ENCODE peak calls at places on chromosomes 13 and 19, in six cellular contexts. One of them, this sample, is unnamed.

GRCh38 chr13:60226507-60226906 is 62.8 kb upstream of the DIAPH3 start:
- DNase-seq in progenitor cell of endocrine pancreas: no peak
- DNase-seq in psoas muscle: no peak
- DNase-seq in BJ: no peak
- DNase-seq in AG04450: peak; percentile 8
- DNase-seq in tibial artery: no peak
- DNase-seq in this sample: peak; percentile 5

GRCh38 chr19:37763488-37763887 is 15.9 kb downstream of the ZNF573 start:
- DNase-seq in progenitor cell of endocrine pancreas: no peak
- DNase-seq in psoas muscle: no peak
- DNase-seq in BJ: no peak
- DNase-seq in AG04450: no peak
- DNase-seq in tibial artery: no peak
- DNase-seq in this sample: no peak

GRCh38 chr13:33727356-33728083 is 90.4 kb upstream of the RFC3 start:
- DNase-seq in progenitor cell of endocrine pancreas: no peak
- DNase-seq in psoas muscle: no peak
- DNase-seq in BJ: no peak
- DNase-seq in AG04450: no peak
- DNase-seq in tibial artery: no peak
- DNase-seq in this sample: no peak

GRCh38 chr19:48784527-48784926 is 26.3 kb downstream of the BCAT2 start:
- DNase-seq in progenitor cell of endocrine pancreas: no peak
- DNase-seq in psoas muscle: no peak
- DNase-seq in BJ: no peak
- DNase-seq in AG04450: no peak
- DNase-seq in tibial artery: no peak
- DNase-seq in this sample: no peak

GRCh38 chr13:45207319-45207718 is 6.5 kb upstream of the KCTD4 start:
- DNase-seq in progenitor cell of endocrine pancreas: no peak
- DNase-seq in psoas muscle: no peak
- DNase-seq in BJ: no peak
- DNase-seq in AG04450: no peak
- DNase-seq in tibial artery: no peak
- DNase-seq in this sample: no peak

GRCh38 chr19:17205237-17206140 is 9.7 kb upstream of the USE1 start:
- DNase-seq in progenitor cell of endocrine pancreas: peak; percentile 36
- DNase-seq in psoas muscle: no peak
- DNase-seq in BJ: no peak
- DNase-seq in AG04450: no peak
- DNase-seq in tibial artery: no peak
- DNase-seq in this sample: no peak

GRCh38 chr13:44276061-44276460 is 97.6 kb upstream of the SERP2 start:
- DNase-seq in progenitor cell of endocrine pancreas: no peak
- DNase-seq in psoas muscle: no peak
- DNase-seq in BJ: no peak
- DNase-seq in AG04450: no peak
- DNase-seq in tibial artery: no peak
- DNase-seq in this sample: no peak

GRCh38 chr19:14383556-14383897 is 2.3 kb downstream of the ADGRE5 start:
- DNase-seq in progenitor cell of endocrine pancreas: no peak
- DNase-seq in psoas muscle: no peak
- DNase-seq in BJ: no peak
- DNase-seq in AG04450: no peak
- DNase-seq in tibial artery: no peak
- DNase-seq in this sample: no peak

GRCh38 chr19:46416077-46416709 is 2.8 kb upstream of the CCDC8 start:
- DNase-seq in progenitor cell of endocrine pancreas: peak; percentile 83
- DNase-seq in psoas muscle: peak; percentile 87
- DNase-seq in BJ: peak; percentile 42
- DNase-seq in AG04450: peak; percentile 65
- DNase-seq in tibial artery: peak; percentile 92
- DNase-seq in this sample: peak; percentile 53

GRCh38 chr19:57583521-57584416 is at the start of gene ZIK1:
- DNase-seq in progenitor cell of endocrine pancreas: peak; percentile 76
- DNase-seq in psoas muscle: peak; percentile 86
- DNase-seq in BJ: peak; percentile 68
- DNase-seq in AG04450: peak; percentile 71
- DNase-seq in tibial artery: peak; percentile 91
- DNase-seq in this sample: peak; percentile 70

GRCh38 chr19:41386442-41386841 is 10.1 kb downstream of the TMEM91 start:
- DNase-seq in progenitor cell of endocrine pancreas: no peak
- DNase-seq in psoas muscle: no peak
- DNase-seq in BJ: no peak
- DNase-seq in AG04450: no peak
- DNase-seq in tibial artery: no peak
- DNase-seq in this sample: no peak

GRCh38 chr13:40480012-40480914 is 186.2 kb downstream of the FOXO1 start:
- DNase-seq in progenitor cell of endocrine pancreas: no peak
- DNase-seq in psoas muscle: no peak
- DNase-seq in BJ: no peak
- DNase-seq in AG04450: no peak
- DNase-seq in tibial artery: no peak
- DNase-seq in this sample: no peak

GRCh38 chr13:23959231-23959862 is 62.0 kb upstream of the C1QTNF9B start:
- DNase-seq in progenitor cell of endocrine pancreas: no peak
- DNase-seq in psoas muscle: no peak
- DNase-seq in BJ: no peak
- DNase-seq in AG04450: no peak
- DNase-seq in tibial artery: no peak
- DNase-seq in this sample: no peak

DNA sequence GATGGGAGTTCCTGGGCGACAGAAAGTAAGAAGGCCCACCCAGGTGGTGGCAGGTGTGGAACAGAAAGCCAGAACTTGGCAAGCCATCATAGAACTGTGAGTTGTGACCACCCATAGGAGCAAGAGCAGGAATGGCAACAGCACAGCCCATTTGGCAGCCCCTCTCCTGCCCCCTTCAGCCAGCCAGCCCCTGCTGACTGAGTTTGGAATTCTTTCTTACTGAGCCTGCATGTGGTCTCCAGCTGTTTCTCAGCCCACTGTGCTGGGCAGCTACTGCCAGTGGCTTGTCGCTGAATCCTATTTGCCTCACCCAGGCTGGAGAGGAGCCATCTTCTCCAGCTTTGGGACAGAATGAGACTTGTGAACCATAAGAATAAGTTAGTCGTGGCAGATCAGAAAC is 28.3 kb downstream of the CNMD start:
- DNase-seq in progenitor cell of endocrine pancreas: no peak
- DNase-seq in psoas muscle: no peak
- DNase-seq in BJ: no peak
- DNase-seq in AG04450: no peak
- DNase-seq in tibial artery: no peak
- DNase-seq in this sample: no peak
- TF ChIP-seq CTCF in progenitor cell of endocrine pancreas: no peak
- TF ChIP-seq CTCF in psoas muscle: no peak
- TF ChIP-seq CTCF in BJ: no peak
- TF ChIP-seq CTCF in AG04450: no peak
- TF ChIP-seq CTCF in tibial artery: no peak
- TF ChIP-seq CTCF in this sample: no peak

DNA sequence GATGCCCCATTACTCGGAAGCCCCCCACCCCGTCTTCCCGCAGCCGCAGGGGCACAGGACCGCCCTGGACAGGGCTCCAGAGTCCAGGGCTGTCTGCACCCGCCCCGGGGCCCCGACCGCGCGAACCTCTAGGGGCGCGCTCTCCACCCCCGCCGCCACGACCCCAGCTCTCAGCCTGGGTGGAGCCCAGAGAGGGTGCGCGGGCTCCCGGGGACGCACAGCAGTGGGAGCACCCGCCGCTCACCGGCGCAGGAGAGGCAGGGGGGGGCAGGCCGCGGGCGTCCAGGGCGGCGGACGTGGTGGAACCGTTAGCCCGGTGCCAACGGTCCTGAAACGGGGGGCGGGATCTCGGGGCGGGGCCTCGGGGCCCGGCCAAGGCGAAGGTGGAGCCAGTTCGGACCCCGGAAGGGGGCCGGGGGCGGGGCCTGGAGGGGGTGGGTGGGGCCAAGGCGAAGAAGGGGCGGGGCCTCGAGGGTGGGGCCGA is at the start of gene ATP8B3:
- DNase-seq in progenitor cell of endocrine pancreas: no peak
- DNase-seq in psoas muscle: no peak
- DNase-seq in BJ: no peak
- DNase-seq in AG04450: no peak
- DNase-seq in tibial artery: no peak
- DNase-seq in this sample: no peak
- TF ChIP-seq CTCF in progenitor cell of endocrine pancreas: peak; percentile 31
- TF ChIP-seq CTCF in psoas muscle: no peak
- TF ChIP-seq CTCF in BJ: peak; percentile 21
- TF ChIP-seq CTCF in AG04450: peak; percentile 34
- TF ChIP-seq CTCF in tibial artery: no peak
- TF ChIP-seq CTCF in this sample: peak; percentile 5

GRCh38 chr19:23986623-23987022 is 71.9 kb downstream of the ZNF726 start:
- DNase-seq in progenitor cell of endocrine pancreas: no peak
- DNase-seq in psoas muscle: no peak
- DNase-seq in BJ: no peak
- DNase-seq in AG04450: no peak
- DNase-seq in tibial artery: no peak
- DNase-seq in this sample: no peak

GRCh38 chr19:23996549-23996948 is 81.9 kb downstream of the ZNF726 start:
- DNase-seq in progenitor cell of endocrine pancreas: no peak
- DNase-seq in psoas muscle: no peak
- DNase-seq in BJ: no peak
- DNase-seq in AG04450: no peak
- DNase-seq in tibial artery: no peak
- DNase-seq in this sample: no peak

GRCh38 chr19:23992348-23992747 is 77.7 kb downstream of the ZNF726 start:
- DNase-seq in progenitor cell of endocrine pancreas: no peak
- DNase-seq in psoas muscle: no peak
- DNase-seq in BJ: no peak
- DNase-seq in AG04450: no peak
- DNase-seq in tibial artery: no peak
- DNase-seq in this sample: no peak

GRCh38 chr19:23991170-23991569 is 76.5 kb downstream of the ZNF726 start:
- DNase-seq in progenitor cell of endocrine pancreas: no peak
- DNase-seq in psoas muscle: no peak
- DNase-seq in BJ: no peak
- DNase-seq in AG04450: no peak
- DNase-seq in tibial artery: no peak
- DNase-seq in this sample: no peak
- TF ChIP-seq CTCF in progenitor cell of endocrine pancreas: no peak
- TF ChIP-seq CTCF in psoas muscle: no peak
- TF ChIP-seq CTCF in BJ: no peak
- TF ChIP-seq CTCF in AG04450: no peak
- TF ChIP-seq CTCF in tibial artery: no peak
- TF ChIP-seq CTCF in this sample: no peak

GRCh38 chr19:42567567-42567966 is 27.2 kb downstream of the CEACAM8 start:
- DNase-seq in progenitor cell of endocrine pancreas: no peak
- DNase-seq in psoas muscle: no peak
- DNase-seq in BJ: no peak
- DNase-seq in AG04450: no peak
- DNase-seq in tibial artery: no peak
- DNase-seq in this sample: no peak

GRCh38 chr19:42560731-42561130 is 32.5 kb upstream of the CEACAM1 start:
- DNase-seq in progenitor cell of endocrine pancreas: no peak
- DNase-seq in psoas muscle: no peak
- DNase-seq in BJ: no peak
- DNase-seq in AG04450: no peak
- DNase-seq in tibial artery: no peak
- DNase-seq in this sample: no peak

GRCh38 chr19:42561512-42561911 is 33.2 kb downstream of the CEACAM8 start:
- DNase-seq in progenitor cell of endocrine pancreas: no peak
- DNase-seq in psoas muscle: no peak
- DNase-seq in BJ: no peak
- DNase-seq in AG04450: no peak
- DNase-seq in tibial artery: no peak
- DNase-seq in this sample: no peak

GRCh38 chr19:42568006-42568405 is 26.7 kb downstream of the CEACAM8 start:
- DNase-seq in progenitor cell of endocrine pancreas: no peak
- DNase-seq in psoas muscle: no peak
- DNase-seq in BJ: no peak
- DNase-seq in AG04450: no peak
- DNase-seq in tibial artery: no peak
- DNase-seq in this sample: no peak

GRCh38 chr19:42563352-42564210 is 31.1 kb downstream of the CEACAM8 start:
- DNase-seq in progenitor cell of endocrine pancreas: no peak
- DNase-seq in psoas muscle: no peak
- DNase-seq in BJ: no peak
- DNase-seq in AG04450: no peak
- DNase-seq in tibial artery: no peak
- DNase-seq in this sample: peak; percentile 5
- TF ChIP-seq CTCF in progenitor cell of endocrine pancreas: peak; percentile 69
- TF ChIP-seq CTCF in psoas muscle: peak; percentile 52
- TF ChIP-seq CTCF in BJ: peak; percentile 80
- TF ChIP-seq CTCF in AG04450: peak; percentile 76
- TF ChIP-seq CTCF in tibial artery: peak; percentile 48
- TF ChIP-seq CTCF in this sample: peak; percentile 71

DNA sequence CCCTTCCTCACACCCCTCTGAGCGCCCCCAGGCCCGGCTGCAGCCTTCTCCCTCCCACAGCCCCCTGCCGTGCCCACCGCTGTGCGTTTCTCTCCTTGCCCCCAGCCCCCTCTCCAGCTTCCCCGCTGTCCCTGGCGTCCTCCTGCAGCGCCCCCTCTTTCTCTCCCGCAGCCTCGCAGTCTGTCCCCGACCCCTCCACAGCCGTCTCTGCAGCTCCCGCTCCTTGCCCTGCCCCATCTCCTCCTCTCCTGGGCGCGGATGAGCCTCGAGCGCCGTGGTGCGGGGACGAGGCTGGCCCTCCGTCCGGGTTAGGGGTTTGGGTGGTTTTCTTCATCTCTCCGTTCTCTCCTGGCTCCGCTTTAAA is 1.1 kb downstream of the KMT5C start:
- DNase-seq in progenitor cell of endocrine pancreas: peak; percentile 35
- DNase-seq in psoas muscle: no peak
- DNase-seq in BJ: no peak
- DNase-seq in AG04450: no peak
- DNase-seq in tibial artery: no peak
- DNase-seq in this sample: no peak
- TF ChIP-seq CTCF in progenitor cell of endocrine pancreas: peak; percentile 17
- TF ChIP-seq CTCF in psoas muscle: no peak
- TF ChIP-seq CTCF in BJ: peak; percentile 39
- TF ChIP-seq CTCF in AG04450: peak; percentile 28
- TF ChIP-seq CTCF in tibial artery: no peak
- TF ChIP-seq CTCF in this sample: peak; percentile 12

This sample was measured in AG09319.